ENCODE peak calls at places on chromosome 14, in five cellular contexts. D, Q, Z, N and H are unnamed samples.

GRCh38 chr14:97159124-97159523 is 361.9 kb downstream of the VRK1 start:
- DNase-seq in Z (no peak), N (no peak), Q (no peak), D (no peak), H (no peak)

GRCh38 chr14:69815556-69815955 is 18.5 kb upstream of the SLC10A1 start:
- DNase-seq in Q (no peak), N (no peak), Z (no peak), D (no peak), H (no peak)

GRCh38 chr14:75254901-75255300 is 23.7 kb upstream of the FOS start:
- DNase-seq in D (no peak), Q (no peak), N (no peak), Z (no peak), H (no peak)

GRCh38 chr14:89870335-89870734 is 84.2 kb downstream of the EFCAB11 start:
- DNase-seq in D (no peak), N (no peak), Q (no peak), Z (peak), H (peak)

GRCh38 chr14:34203271-34203722 is 252.4 kb upstream of the EGLN3 start:
- DNase-seq in D (peak), Z (peak), Q (no peak), N (no peak), H (peak)

GRCh38 chr14:54797986-54798385 is 104.6 kb downstream of the GCH1 start:
- DNase-seq in N (no peak), Z (no peak), Q (no peak), D (no peak), H (no peak)

GRCh38 chr14:87901652-87902051 is 91.3 kb downstream of the GALC start:
- DNase-seq in N (no peak), Q (no peak), Z (no peak), D (no peak), H (no peak)

GRCh38 chr14:101408077-101408831 is 153.0 kb upstream of the DIO3 start:
- DNase-seq in Z (peak), Q (no peak), D (peak), N (no peak), H (peak)

GRCh38 chr14:49464885-49465284 is 121.3 kb downstream of the RPS29 start:
- DNase-seq in D (peak), N (no peak), Q (no peak), Z (no peak), H (no peak)

GRCh38 chr14:53035336-53035735 is 84.5 kb upstream of the FERMT2 start:
- DNase-seq in Z (peak), N (no peak), Q (no peak), D (no peak), H (peak)

GRCh38 chr14:70748422-70748821 is 60.9 kb downstream of the MAP3K9 start:
- DNase-seq in Q (no peak), Z (peak), D (peak), N (no peak), H (peak)

GRCh38 chr14:75871181-75871880 is 110.5 kb downstream of the TGFB3 start:
- DNase-seq in N (peak), Q (no peak), D (no peak), Z (peak), H (peak)

GRCh38 chr14:63986789-63987533 is 134.2 kb downstream of the SYNE2 start:
- DNase-seq in Z (peak), D (peak), N (no peak), Q (no peak), H (peak)

GRCh38 chr14:94904636-94905035 is 134.7 kb upstream of the GSC start:
- DNase-seq in N (no peak), D (peak), Q (no peak), Z (peak), H (peak)

GRCh38 chr14:30426463-30426862 is 132.5 kb upstream of the G2E3 start:
- DNase-seq in Z (no peak), N (no peak), Q (no peak), D (no peak), H (no peak)

GRCh38 chr14:72522847-72523246 is 371.1 kb downstream of the DPF3 start:
- DNase-seq in D (no peak), Q (no peak), N (no peak), Z (no peak), H (no peak)

GRCh38 chr14:100988411-100988900 is 84.9 kb upstream of the RTL1 start:
- DNase-seq in D (peak), Q (peak), N (peak), Z (peak), H (peak)

GRCh38 chr14:49992901-49993335 is 100.0 kb downstream of the ARF6 start:
- DNase-seq in Q (peak), N (no peak), D (peak), Z (peak), H (peak)

GRCh38 chr14:31243860-31244259 is 36.3 kb upstream of the HECTD1 start:
- DNase-seq in N (no peak), Z (no peak), Q (no peak), D (no peak), H (no peak)

GRCh38 chr14:54681819-54682261 is 114.9 kb downstream of the SAMD4A start:
- DNase-seq in Z (peak), N (peak), D (no peak), Q (no peak), H (peak)

GRCh38 chr14:100898465-100898864 is 5.1 kb downstream of the RTL1 start:
- DNase-seq in Z (no peak), N (no peak), Q (no peak), D (no peak), H (no peak)

GRCh38 chr14:55245657-55246268 is 25.5 kb upstream of the FBXO34 start:
- DNase-seq in D (peak), Q (no peak), Z (peak), N (peak), H (no peak)

GRCh38 chr14:59483360-59483759 is 848 bp downstream of the L3HYPDH start:
- DNase-seq in D (peak), Q (no peak), N (no peak), Z (peak), H (peak)

GRCh38 chr14:47332099-47332498 is 343.3 kb downstream of the MDGA2 start:
- DNase-seq in D (no peak), Q (no peak), Z (no peak), N (no peak), H (no peak)

GRCh38 chr14:96164861-96165490 is 39.7 kb upstream of the BDKRB2 start:
- DNase-seq in D (no peak), Q (no peak), N (no peak), Z (no peak), H (no peak)

GRCh38 chr14:45089813-45090212 is 5.9 kb downstream of the PRPF39 start:
- DNase-seq in Q (no peak), N (no peak), D (peak), Z (peak), H (peak)

GRCh38 chr14:94620597-94620996 is 8.4 kb downstream of the SERPINA3 start:
- DNase-seq in D (no peak), N (no peak), Q (no peak), Z (no peak), H (no peak)

GRCh38 chr14:81516941-81517797 is 16.5 kb downstream of the SEL1L start:
- DNase-seq in Z (peak), N (peak), Q (no peak), D (peak), H (peak)

GRCh38 chr14:41482861-41483260 is 123.8 kb upstream of the LRFN5 start:
- DNase-seq in Q (no peak), N (no peak), D (no peak), Z (no peak), H (no peak)

GRCh38 chr14:102590667-102591099 is 1.8 kb upstream of the RCOR1 start:
- DNase-seq in D (peak), N (peak), Q (no peak), Z (peak), H (peak)

GRCh38 chr14:28661171-28661772 is 105.3 kb upstream of the FOXG1 start:
- DNase-seq in Z (peak), D (peak), N (no peak), Q (no peak), H (peak)

GRCh38 chr14:69289811-69290520 is 30.0 kb downstream of the GALNT16 start:
- DNase-seq in N (no peak), Z (no peak), Q (no peak), D (no peak), H (no peak)

GRCh38 chr14:96257056-96257455 is 1.0 kb downstream of the BDKRB1 start:
- DNase-seq in D (no peak), Q (no peak), N (no peak), Z (no peak), H (no peak)

GRCh38 chr14:68461086-68461485 is 331.8 kb downstream of the ZFP36L1 start:
- DNase-seq in N (no peak), Q (no peak), D (no peak), Z (no peak), H (no peak)

GRCh38 chr14:85542623-85543022 is 12.7 kb downstream of the FLRT2 start:
- DNase-seq in Q (no peak), N (no peak), Z (no peak), D (no peak), H (no peak)

GRCh38 chr14:85549697-85550096 is 19.8 kb downstream of the FLRT2 start:
- DNase-seq in Q (no peak), Z (no peak), N (no peak), D (no peak), H (no peak)

GRCh38 chr14:85546390-85546789 is 16.4 kb downstream of the FLRT2 start:
- DNase-seq in Z (no peak), Q (no peak), D (no peak), N (no peak), H (no peak)
- H3K27ac ChIP-seq in Z (no peak), Q (no peak), D (no peak), N (no peak), H (no peak)

GRCh38 chr14:20436363-20436755 is 393 bp upstream of the KLHL33 start:
- DNase-seq in Z (peak), D (peak), Q (no peak), N (no peak), H (peak)

GRCh38 chr14:20440465-20440864 is 4.5 kb upstream of the KLHL33 start:
- DNase-seq in Q (no peak), Z (no peak), N (no peak), D (no peak), H (no peak)

GRCh38 chr14:20434701-20435453 is 1.1 kb downstream of the KLHL33 start:
- DNase-seq in D (no peak), Z (peak), N (peak), Q (no peak), H (no peak)

GRCh38 chr14:20438664-20439063 is 2.7 kb upstream of the KLHL33 start:
- DNase-seq in Z (no peak), Q (no peak), N (no peak), D (no peak), H (no peak)

DNA sequence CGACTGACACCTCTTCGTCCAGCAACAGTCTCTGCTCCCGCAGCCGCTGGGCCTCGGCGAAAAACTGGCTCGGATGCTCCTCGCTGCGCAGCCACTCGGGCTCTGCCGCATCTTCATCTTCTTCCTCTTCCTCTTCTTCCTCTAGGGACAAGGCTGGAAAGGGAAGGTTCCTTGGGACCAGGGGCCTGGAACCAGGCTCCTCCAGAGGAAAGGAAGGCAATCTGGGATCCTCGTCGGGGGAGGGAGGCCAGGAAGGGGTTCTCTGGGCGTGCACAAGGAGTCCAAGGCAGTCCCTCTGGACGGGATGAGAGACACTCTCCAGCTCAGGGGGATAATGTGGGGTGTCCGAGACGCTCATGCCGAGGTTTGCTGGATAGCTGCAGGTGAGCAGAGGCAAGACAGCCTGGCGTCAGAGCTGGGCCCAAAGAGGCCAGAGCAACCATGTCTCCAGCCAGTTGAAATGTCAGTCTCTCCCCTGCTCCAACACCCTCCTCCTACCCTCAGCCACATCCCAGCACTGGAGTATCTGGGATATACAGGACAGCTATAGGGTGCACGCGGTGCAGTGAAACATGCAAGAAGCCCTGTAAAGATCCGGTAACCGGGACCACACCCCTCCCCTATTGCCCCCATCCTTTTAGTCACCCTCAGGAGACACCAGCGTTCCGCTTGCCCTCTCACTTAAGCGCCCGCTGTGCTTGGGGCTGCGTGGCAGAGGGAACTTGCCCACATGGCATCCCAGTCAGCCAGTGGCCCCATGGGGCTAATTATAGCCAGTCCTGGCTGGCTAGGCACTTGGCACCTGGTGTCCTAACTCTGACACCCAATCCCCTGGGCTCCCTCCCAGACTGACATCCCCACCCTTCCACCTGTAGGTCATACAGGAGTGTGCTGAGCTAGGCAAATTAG is at the start of gene KLHL33:
- DNase-seq in Q (no peak), Z (no peak), N (no peak), D (no peak), H (no peak)
- TF ChIP-seq EZH2 in Q (no peak), Z (no peak), N (no peak), D (no peak), H (no peak)

GRCh38 chr14:92254786-92255185 is 68.2 kb upstream of the SLC24A4 start:
- DNase-seq in D (peak), Z (peak), N (peak), Q (no peak), H (peak)
- H3K9ac ChIP-seq in D (no peak), Z (no peak), N (no peak), Q (no peak), H (no peak)

GRCh38 chr14:66284346-66284745 is 201.8 kb upstream of the CCDC196 start:
- DNase-seq in Q (no peak), N (no peak), D (peak), Z (peak), H (peak)

DNA sequence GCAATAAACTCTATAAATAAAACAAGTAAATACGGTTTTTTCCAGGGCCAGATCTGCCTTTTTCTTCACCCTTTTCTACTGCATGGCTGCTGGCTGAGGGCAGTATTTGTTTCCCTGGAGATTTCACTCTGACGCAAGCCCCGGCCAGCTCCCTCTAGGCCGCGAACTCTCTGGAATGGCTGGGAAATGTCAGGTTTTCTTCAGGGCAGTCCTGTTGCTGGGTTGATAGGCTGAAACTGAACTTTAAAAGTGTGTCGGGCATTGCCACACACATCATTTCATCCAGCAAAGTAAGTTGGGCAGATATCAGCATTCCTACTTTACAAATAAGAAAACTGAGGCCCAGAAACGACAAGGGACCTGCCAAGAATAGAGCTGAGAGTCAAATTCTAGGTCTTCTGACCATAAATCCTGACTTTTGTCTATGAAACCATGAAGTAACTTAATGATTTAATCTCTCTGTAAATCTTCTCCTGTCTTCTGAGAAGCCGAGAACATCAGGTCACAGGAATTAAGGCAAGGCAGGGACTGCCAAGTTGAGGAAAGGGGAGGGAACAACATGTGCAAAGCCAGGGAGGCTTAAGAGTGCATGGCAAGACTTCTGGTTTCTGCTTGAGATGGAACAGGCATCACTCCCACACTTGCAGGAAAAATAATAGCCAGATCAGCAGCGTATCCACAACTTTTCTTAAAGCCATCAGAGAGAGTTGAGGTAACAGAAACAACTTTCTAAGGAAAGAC is 205.0 kb upstream of the CCDC196 start:
- DNase-seq in Z (no peak), Q (no peak), N (no peak), D (peak), H (no peak)
- H3K27ac ChIP-seq in Z (no peak), Q (no peak), N (no peak), D (no peak), H (no peak)

GRCh38 chr14:58151701-58152568 is at the start of gene ARMH4:
- DNase-seq in Z (peak), D (peak), Q (no peak), N (peak), H (peak)
- TF ChIP-seq EZH2 in Z (no peak), D (no peak), Q (no peak), N (peak), H (no peak)

DNA sequence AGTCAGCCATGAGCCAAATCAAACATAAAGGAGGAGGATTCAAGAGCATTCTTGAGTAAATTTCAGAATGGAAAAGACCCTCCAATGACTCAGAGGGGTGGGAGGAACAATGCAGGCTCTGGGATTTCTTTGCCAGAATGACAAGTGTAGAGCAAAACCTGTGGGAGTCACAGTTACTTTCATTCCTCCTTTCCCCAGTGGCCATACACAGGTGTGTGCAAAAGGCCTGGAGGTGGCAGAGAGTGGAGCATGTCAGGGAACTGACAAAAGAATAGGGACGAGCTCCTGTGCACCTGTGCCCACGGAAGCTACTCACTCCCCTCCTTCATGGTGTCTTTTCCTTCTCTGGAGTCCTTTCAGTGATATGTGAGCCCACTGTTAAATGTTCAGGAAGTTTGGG is 9.4 kb upstream of the CIPC start:
- DNase-seq in N (no peak), D (no peak), Q (no peak), Z (no peak), H (no peak)
- H3K9ac ChIP-seq in N (no peak), D (no peak), Q (no peak), Z (no peak), H (no peak)

GRCh38 chr14:25034803-25035681 is 14.9 kb downstream of the STXBP6 start:
- DNase-seq in Q (no peak), Z (no peak), N (no peak), D (no peak), H (no peak)
- H3K27ac ChIP-seq in Q (no peak), Z (no peak), N (no peak), D (no peak), H (no peak)